ENCODE peak calls at places on chromosomes 7 and 10, in five cellular contexts. One of them, this sample, is unnamed.

GRCh38 chr7:129828989-129829676 is 123.6 kb downstream of the UBE2H start:
- DNase-seq in C1 segment of cervical spinal cord: no peak
- DNase-seq in stimulated activated CD4-positive, alpha-beta T cell treated with anti-CD3 and anti-CD28 coated beads, TNF-alpha, amount 100 ng/mL, for 4 hours: no peak
- DNase-seq in amniotic stem cell: no peak
- DNase-seq in left ventricle myocardium inferior: no peak
- DNase-seq in this sample: no peak

GRCh38 chr7:48875300-48875916 is 48.9 kb upstream of the CDC14C start:
- DNase-seq in C1 segment of cervical spinal cord: peak
- DNase-seq in stimulated activated CD4-positive, alpha-beta T cell treated with anti-CD3 and anti-CD28 coated beads, TNF-alpha, amount 100 ng/mL, for 4 hours: no peak
- DNase-seq in amniotic stem cell: no peak
- DNase-seq in left ventricle myocardium inferior: peak
- DNase-seq in this sample: no peak

GRCh38 chr10:86260564-86260963 is 106.0 kb downstream of the GRID1 start:
- DNase-seq in C1 segment of cervical spinal cord: no peak
- DNase-seq in stimulated activated CD4-positive, alpha-beta T cell treated with anti-CD3 and anti-CD28 coated beads, TNF-alpha, amount 100 ng/mL, for 4 hours: no peak
- DNase-seq in amniotic stem cell: no peak
- DNase-seq in left ventricle myocardium inferior: no peak
- DNase-seq in this sample: no peak

GRCh38 chr10:86365346-86366032 is 1.1 kb downstream of the GRID1 start:
- DNase-seq in C1 segment of cervical spinal cord: no peak
- DNase-seq in stimulated activated CD4-positive, alpha-beta T cell treated with anti-CD3 and anti-CD28 coated beads, TNF-alpha, amount 100 ng/mL, for 4 hours: no peak
- DNase-seq in amniotic stem cell: no peak
- DNase-seq in left ventricle myocardium inferior: no peak
- DNase-seq in this sample: no peak

GRCh38 chr7:120402801-120403200 is 129.8 kb downstream of the KCND2 start:
- DNase-seq in C1 segment of cervical spinal cord: no peak
- DNase-seq in stimulated activated CD4-positive, alpha-beta T cell treated with anti-CD3 and anti-CD28 coated beads, TNF-alpha, amount 100 ng/mL, for 4 hours: no peak
- DNase-seq in amniotic stem cell: no peak
- DNase-seq in left ventricle myocardium inferior: no peak
- DNase-seq in this sample: peak

GRCh38 chr10:92880233-92880861 is 32.0 kb downstream of the EXOC6 start:
- DNase-seq in C1 segment of cervical spinal cord: no peak
- DNase-seq in stimulated activated CD4-positive, alpha-beta T cell treated with anti-CD3 and anti-CD28 coated beads, TNF-alpha, amount 100 ng/mL, for 4 hours: no peak
- DNase-seq in amniotic stem cell: peak
- DNase-seq in left ventricle myocardium inferior: no peak
- DNase-seq in this sample: peak

GRCh38 chr7:38211940-38212339 is 33.9 kb downstream of the STARD3NL start:
- DNase-seq in C1 segment of cervical spinal cord: no peak
- DNase-seq in stimulated activated CD4-positive, alpha-beta T cell treated with anti-CD3 and anti-CD28 coated beads, TNF-alpha, amount 100 ng/mL, for 4 hours: no peak
- DNase-seq in amniotic stem cell: no peak
- DNase-seq in left ventricle myocardium inferior: no peak
- DNase-seq in this sample: peak

GRCh38 chr7:158428131-158428841 is 159.3 kb downstream of the PTPRN2 start:
- DNase-seq in C1 segment of cervical spinal cord: no peak
- DNase-seq in stimulated activated CD4-positive, alpha-beta T cell treated with anti-CD3 and anti-CD28 coated beads, TNF-alpha, amount 100 ng/mL, for 4 hours: no peak
- DNase-seq in amniotic stem cell: no peak
- DNase-seq in left ventricle myocardium inferior: no peak
- DNase-seq in this sample: no peak

GRCh38 chr7:34687529-34687928 is 29.5 kb downstream of the NPSR1 start:
- DNase-seq in C1 segment of cervical spinal cord: no peak
- DNase-seq in stimulated activated CD4-positive, alpha-beta T cell treated with anti-CD3 and anti-CD28 coated beads, TNF-alpha, amount 100 ng/mL, for 4 hours: no peak
- DNase-seq in amniotic stem cell: no peak
- DNase-seq in left ventricle myocardium inferior: no peak
- DNase-seq in this sample: no peak

GRCh38 chr10:127150136-127150535 is 46.3 kb downstream of the INSYN2A start:
- DNase-seq in C1 segment of cervical spinal cord: no peak
- DNase-seq in stimulated activated CD4-positive, alpha-beta T cell treated with anti-CD3 and anti-CD28 coated beads, TNF-alpha, amount 100 ng/mL, for 4 hours: no peak
- DNase-seq in amniotic stem cell: no peak
- DNase-seq in left ventricle myocardium inferior: no peak
- DNase-seq in this sample: peak

GRCh38 chr10:111835562-111835961 is 348.0 kb downstream of the GPAM start:
- DNase-seq in C1 segment of cervical spinal cord: no peak
- DNase-seq in stimulated activated CD4-positive, alpha-beta T cell treated with anti-CD3 and anti-CD28 coated beads, TNF-alpha, amount 100 ng/mL, for 4 hours: no peak
- DNase-seq in amniotic stem cell: no peak
- DNase-seq in left ventricle myocardium inferior: no peak
- DNase-seq in this sample: no peak

GRCh38 chr10:33287112-33287511 is 47.4 kb downstream of the NRP1 start:
- DNase-seq in C1 segment of cervical spinal cord: no peak
- DNase-seq in stimulated activated CD4-positive, alpha-beta T cell treated with anti-CD3 and anti-CD28 coated beads, TNF-alpha, amount 100 ng/mL, for 4 hours: no peak
- DNase-seq in amniotic stem cell: no peak
- DNase-seq in left ventricle myocardium inferior: no peak
- DNase-seq in this sample: no peak

GRCh38 chr10:28935061-28935460 is 257.7 kb downstream of the BAMBI start:
- DNase-seq in C1 segment of cervical spinal cord: no peak
- DNase-seq in stimulated activated CD4-positive, alpha-beta T cell treated with anti-CD3 and anti-CD28 coated beads, TNF-alpha, amount 100 ng/mL, for 4 hours: no peak
- DNase-seq in amniotic stem cell: no peak
- DNase-seq in left ventricle myocardium inferior: no peak
- DNase-seq in this sample: no peak

GRCh38 chr7:116239434-116239833 is 29.1 kb downstream of the TES start:
- DNase-seq in C1 segment of cervical spinal cord: no peak
- DNase-seq in stimulated activated CD4-positive, alpha-beta T cell treated with anti-CD3 and anti-CD28 coated beads, TNF-alpha, amount 100 ng/mL, for 4 hours: no peak
- DNase-seq in amniotic stem cell: no peak
- DNase-seq in left ventricle myocardium inferior: no peak
- DNase-seq in this sample: no peak